ENCODE peak calls at places on chromosome 17, in nine cellular contexts. P is pancreas; M is gastrocnemius medialis; W is lower leg skin; Z is suprapubic skin; Q is CD8-positive, alpha-beta T cell; B is tibial artery; F is transverse colon; K is AG09309. O is an unnamed sample.

GRCh38 chr17:75842963-75843576 is 1.1 kb downstream of the UNC13D start:
- DNase-seq in F (no peak), M (no peak), Z (no peak), K (no peak), B (no peak), Q (no peak), P (no peak), W (no peak), O (no peak)

GRCh38 chr17:82357394-82357793 is 1.7 kb upstream of the TEX19 start:
- DNase-seq in K (no peak), P (no peak), M (no peak), Z (no peak), F (no peak), W (no peak), Q (no peak), B (no peak), O (no peak)

GRCh38 chr17:45784583-45785372 is 658 bp downstream of the CRHR1 start:
- DNase-seq in F (no peak), Q (no peak), Z (no peak), B (no peak), W (peak), K (no peak), P (peak), M (no peak), O (no peak)

GRCh38 chr17:82062076-82062983 is 3.3 kb downstream of the DUS1L start:
- DNase-seq in M (no peak), Q (no peak), F (no peak), W (no peak), K (no peak), Z (no peak), P (no peak), B (no peak), O (no peak)

GRCh38 chr17:79038545-79039135 is 14.7 kb downstream of the C1QTNF1 start:
- DNase-seq in M (no peak), F (no peak), W (peak), K (peak), P (peak), B (peak), Q (no peak), Z (peak), O (peak)

GRCh38 chr17:14616508-14616907 is 315.6 kb downstream of the HS3ST3B1 start:
- DNase-seq in F (no peak), Z (no peak), K (peak), B (no peak), M (no peak), P (no peak), W (no peak), Q (no peak), O (no peak)

GRCh38 chr17:32943206-32943605 is 15.3 kb downstream of the TMEM98 start:
- DNase-seq in P (no peak), Q (no peak), K (no peak), B (no peak), F (no peak), Z (no peak), W (no peak), M (no peak), O (no peak)

GRCh38 chr17:10652984-10653680 is 4.0 kb downstream of the MYH3 start:
- DNase-seq in M (no peak), F (no peak), W (no peak), P (no peak), Q (no peak), K (no peak), Z (no peak), B (no peak), O (no peak)

GRCh38 chr17:41919165-41919817 is 540 bp upstream of the ACLY start:
- DNase-seq in K (peak), P (no peak), W (no peak), Q (no peak), F (no peak), Z (no peak), B (peak), M (peak), O (no peak)

GRCh38 chr17:57518587-57519118 is 226.4 kb downstream of the CCDC182 start:
- DNase-seq in K (no peak), Z (no peak), Q (no peak), M (peak), B (no peak), P (no peak), F (no peak), W (no peak), O (no peak)

GRCh38 chr17:29613371-29613837 is 9.3 kb downstream of the CORO6 start:
- DNase-seq in W (peak), M (peak), Q (peak), P (peak), Z (peak), B (peak), K (no peak), F (peak), O (peak)

GRCh38 chr17:17748179-17748578 is 66.9 kb downstream of the RAI1 start:
- DNase-seq in W (no peak), B (no peak), Z (no peak), Q (no peak), K (no peak), P (no peak), M (no peak), F (no peak), O (no peak)

GRCh38 chr17:17748604-17749003 is 67.3 kb downstream of the RAI1 start:
- DNase-seq in F (no peak), W (no peak), M (no peak), B (no peak), P (no peak), K (no peak), Z (no peak), Q (no peak), O (no peak)

GRCh38 chr17:17744116-17744515 is 62.9 kb downstream of the RAI1 start:
- DNase-seq in B (no peak), Q (no peak), F (no peak), M (no peak), Z (no peak), K (no peak), P (no peak), W (no peak), O (no peak)

GRCh38 chr17:17743391-17744112 is 62.3 kb downstream of the RAI1 start:
- DNase-seq in Z (no peak), W (no peak), F (no peak), B (no peak), M (no peak), K (no peak), P (no peak), Q (no peak), O (no peak)

DNA sequence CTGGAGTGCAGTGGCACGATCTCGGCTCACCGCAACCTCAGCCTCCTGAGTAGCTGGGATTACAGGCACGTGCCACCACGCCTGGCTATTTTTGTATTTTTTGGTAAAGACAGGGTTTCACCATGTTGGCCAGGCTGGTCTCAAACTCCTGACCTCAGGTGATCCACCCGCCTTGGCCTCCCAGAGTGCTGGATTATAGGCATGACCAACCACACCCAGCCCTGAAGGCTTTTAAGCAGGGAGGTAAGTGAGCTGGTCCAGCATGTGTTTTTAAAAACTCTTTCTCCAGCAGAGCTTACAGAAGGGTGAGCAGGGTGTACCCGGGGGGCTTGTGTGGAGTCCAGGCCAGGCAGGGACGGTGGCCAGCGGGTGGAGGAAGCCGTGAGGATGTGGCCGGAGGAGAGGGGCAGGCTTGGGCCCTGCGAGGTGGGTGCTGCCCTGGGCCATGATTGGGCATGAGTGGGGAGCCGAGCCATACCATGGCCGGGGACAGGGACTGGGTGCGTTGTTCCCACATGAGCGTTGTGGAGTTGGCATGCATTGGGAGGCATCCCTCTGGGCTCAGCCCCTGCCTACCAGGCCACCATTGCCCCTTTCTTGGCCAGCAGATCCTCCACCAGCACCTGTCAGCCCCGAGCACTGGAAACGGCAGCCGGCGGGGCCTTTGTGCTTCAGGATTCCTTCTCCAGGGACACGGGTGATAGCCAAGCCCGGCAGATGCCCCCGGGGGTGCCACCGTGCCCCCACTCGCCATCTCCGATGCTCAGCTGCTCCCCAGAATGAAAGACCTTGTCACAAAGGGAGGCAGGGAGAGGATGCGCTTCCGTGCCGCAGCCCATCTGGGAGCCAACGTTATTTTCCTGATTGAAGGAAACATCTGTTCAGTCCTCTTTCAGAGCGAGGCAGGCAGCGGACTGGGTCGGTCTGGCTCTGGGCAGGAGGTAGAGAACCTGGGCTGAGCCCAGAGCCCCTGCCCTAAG is 64.5 kb downstream of the RAI1 start:
- DNase-seq in M (no peak), Q (no peak), W (no peak), F (no peak), K (no peak), P (no peak), B (no peak), Z (no peak), O (no peak)
- H3K4me3 ChIP-seq in M (no peak), Q (no peak), W (no peak), F (no peak), K (no peak), P (no peak), B (no peak), Z (no peak), O (no peak)

GRCh38 chr17:44565866-44566443 is 8.7 kb downstream of the FZD2 start:
- DNase-seq in F (no peak), K (no peak), B (no peak), M (no peak), Z (no peak), P (no peak), W (no peak), Q (no peak), O (no peak)
- TF ChIP-seq CTCF in F (no peak), K (peak), B (no peak), M (no peak), Z (no peak), P (no peak), W (no peak), Q (no peak), O (no peak)

GRCh38 chr17:37101306-37101705 is 152.6 kb downstream of the AATF start:
- DNase-seq in F (no peak), Q (no peak), Z (no peak), K (no peak), P (no peak), M (no peak), W (no peak), B (no peak), O (no peak)

GRCh38 chr17:37106049-37106448 is 157.3 kb downstream of the AATF start:
- DNase-seq in B (no peak), Q (no peak), Z (no peak), F (no peak), M (no peak), K (no peak), W (no peak), P (no peak), O (no peak)

GRCh38 chr17:37100231-37100630 is 151.5 kb downstream of the AATF start:
- DNase-seq in B (no peak), M (no peak), K (no peak), P (no peak), F (no peak), W (no peak), Z (no peak), Q (no peak), O (no peak)

GRCh38 chr17:37098910-37099664 is 150.3 kb downstream of the AATF start:
- DNase-seq in Q (no peak), K (peak), F (no peak), P (no peak), Z (no peak), M (no peak), B (no peak), W (no peak), O (no peak)

DNA sequence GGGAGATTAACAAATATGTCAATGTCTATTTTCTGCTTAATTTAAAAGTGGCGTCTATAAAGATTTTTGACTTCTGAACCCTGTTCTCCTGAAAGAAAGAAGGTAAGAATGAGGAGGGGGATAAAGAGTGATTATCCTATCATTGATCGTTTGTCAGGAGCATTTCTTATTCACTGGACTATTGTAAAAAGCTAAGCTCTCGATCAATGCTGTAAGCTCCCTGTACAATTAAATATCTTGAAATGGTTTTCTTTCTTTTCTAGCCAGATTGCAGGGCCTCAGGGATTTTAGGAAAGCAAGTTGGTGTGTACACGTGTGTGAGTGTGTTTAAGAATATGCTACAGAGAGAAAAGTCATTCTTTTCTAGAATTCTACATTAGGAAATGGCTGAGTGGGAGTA is 154.4 kb downstream of the AATF start:
- DNase-seq in Q (no peak), B (no peak), P (no peak), K (no peak), F (no peak), W (no peak), Z (no peak), M (no peak), O (no peak)
- H3K4me3 ChIP-seq in Q (no peak), B (no peak), P (no peak), K (no peak), F (no peak), W (no peak), Z (no peak), M (no peak), O (no peak)

GRCh38 chr17:38611872-38612376 is 6.2 kb upstream of the SRCIN1 start:
- DNase-seq in F (no peak), B (no peak), W (no peak), Z (no peak), K (no peak), Q (no peak), M (no peak), P (no peak), O (no peak)

GRCh38 chr17:38608648-38609047 is 2.9 kb upstream of the SRCIN1 start:
- DNase-seq in K (no peak), M (no peak), Q (no peak), B (no peak), W (no peak), P (peak), Z (no peak), F (peak), O (no peak)

GRCh38 chr17:38606646-38607611 is 1.2 kb upstream of the SRCIN1 start:
- DNase-seq in Z (no peak), B (no peak), P (peak), W (no peak), K (no peak), Q (no peak), F (no peak), M (no peak), O (no peak)

GRCh38 chr17:38611070-38611786 is 5.5 kb upstream of the SRCIN1 start:
- DNase-seq in Q (no peak), P (no peak), F (no peak), K (no peak), M (no peak), W (no peak), B (no peak), Z (no peak), O (no peak)

DNA sequence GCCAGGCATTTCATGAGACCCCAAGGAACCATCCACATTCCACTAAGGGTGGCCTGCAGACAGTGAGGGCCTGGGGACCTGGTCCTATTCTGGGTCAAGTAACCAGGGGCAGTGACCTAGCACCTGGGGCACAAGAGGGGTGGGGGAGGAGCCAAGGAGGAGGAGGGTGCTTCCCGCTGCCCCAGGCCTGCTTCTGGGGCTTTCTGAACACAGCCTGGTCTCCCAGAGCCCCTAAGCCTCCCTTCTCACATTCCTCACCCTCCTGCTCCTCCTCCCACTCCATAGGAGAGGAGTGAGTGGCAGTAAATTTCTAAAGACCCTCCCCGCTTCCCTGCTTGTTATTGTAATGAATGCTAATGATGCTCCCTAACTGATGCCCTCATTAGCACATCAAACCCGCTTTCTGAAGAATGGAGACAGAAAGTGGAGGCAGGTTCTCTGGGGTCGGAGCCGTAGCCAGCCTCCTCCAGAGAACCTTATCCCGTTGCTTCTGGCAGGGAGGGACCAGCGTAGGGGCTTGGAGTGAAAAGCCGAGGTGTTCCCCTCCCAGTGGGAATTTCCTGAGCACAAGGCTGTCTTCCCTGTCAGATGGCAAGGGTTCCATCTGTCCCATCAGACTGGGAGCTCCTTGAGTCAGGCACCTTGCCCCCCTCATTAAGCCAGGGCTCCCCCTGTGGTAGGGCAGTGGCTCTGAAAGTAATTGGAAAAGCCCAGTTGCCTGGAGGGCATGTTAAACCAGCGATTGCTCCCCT is 3.7 kb upstream of the SRCIN1 start:
- DNase-seq in P (no peak), F (no peak), Z (no peak), M (no peak), B (no peak), Q (no peak), W (no peak), K (no peak), O (no peak)
- TF ChIP-seq CTCF in P (no peak), F (no peak), Z (no peak), M (no peak), B (no peak), Q (no peak), W (no peak), K (no peak), O (no peak)

GRCh38 chr17:1714980-1715802 is 5.0 kb upstream of the TLCD2 start:
- DNase-seq in Q (no peak), W (peak), B (peak), F (peak), Z (peak), K (peak), M (peak), P (peak), O (peak)

GRCh38 chr17:1714488-1714979 is 4.4 kb upstream of the TLCD2 start:
- DNase-seq in M (peak), B (peak), K (peak), W (peak), F (peak), Z (peak), Q (no peak), P (peak), O (peak)

GRCh38 chr17:1712271-1712670 is 2.1 kb upstream of the TLCD2 start:
- DNase-seq in B (no peak), K (no peak), Z (no peak), Q (no peak), F (no peak), P (no peak), M (no peak), W (no peak), O (no peak)

GRCh38 chr17:1713160-1713877 is 3.1 kb upstream of the TLCD2 start:
- DNase-seq in K (no peak), M (no peak), Z (no peak), F (no peak), P (no peak), B (no peak), Q (no peak), W (no peak), O (no peak)

GRCh38 chr17:1713878-1714487 is 3.8 kb upstream of the TLCD2 start:
- DNase-seq in Z (peak), M (no peak), F (peak), Q (no peak), P (no peak), W (peak), B (no peak), K (no peak), O (peak)
- H3K4me3 ChIP-seq in Z (peak), M (peak), F (peak), Q (no peak), P (no peak), W (no peak), B (peak), K (peak), O (peak)

DNA sequence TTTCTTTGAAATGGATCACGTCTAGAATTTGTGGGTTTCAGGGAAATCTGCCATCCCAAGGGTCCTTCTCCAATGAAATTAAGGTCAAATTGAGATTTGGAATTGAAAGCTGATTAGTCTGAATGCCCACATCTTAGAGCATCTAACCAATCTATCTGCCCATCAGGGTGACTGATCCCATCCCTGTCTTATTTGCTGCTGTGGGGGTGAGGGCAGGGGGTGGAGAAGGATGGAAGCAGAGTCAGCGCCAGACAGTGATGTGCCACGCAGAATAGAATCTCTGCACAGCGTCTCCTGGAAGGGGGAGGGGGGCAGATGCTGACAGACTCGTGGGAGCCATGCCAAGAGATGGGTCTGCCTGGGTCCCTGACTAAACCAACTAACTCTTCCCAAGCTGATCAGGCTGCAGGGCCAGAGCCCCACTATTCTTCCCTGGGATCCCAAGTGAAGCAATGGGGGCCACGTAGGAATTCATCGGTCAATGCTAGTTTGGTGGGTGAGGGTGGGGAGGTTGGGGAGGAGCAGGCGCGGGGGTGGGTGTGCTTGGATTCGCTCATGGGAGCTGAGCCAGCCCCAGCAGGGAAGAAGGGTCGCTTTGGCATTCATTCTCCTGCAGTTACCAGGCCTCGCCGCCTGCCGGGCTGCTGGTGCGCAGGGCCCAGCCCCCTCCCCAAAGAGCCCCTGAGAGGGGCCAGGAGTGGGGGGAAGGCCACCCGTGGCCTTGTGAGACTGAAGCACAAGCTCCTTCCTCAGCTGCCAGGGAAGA is 32.2 kb downstream of the CDK5RAP3 start:
- DNase-seq in B (no peak), Q (no peak), F (no peak), Z (no peak), K (no peak), W (no peak), P (no peak), M (no peak), O (no peak)
- TF ChIP-seq CTCF in B (no peak), Q (no peak), F (no peak), Z (no peak), K (no peak), W (no peak), P (no peak), M (no peak), O (no peak)

GRCh38 chr17:59425085-59425901 is 93.8 kb downstream of the YPEL2 start:
- DNase-seq in Z (peak), F (peak), P (no peak), Q (no peak), B (peak), W (peak), K (no peak), M (peak), O (peak)
- H3K4me3 ChIP-seq in Z (no peak), F (no peak), P (no peak), Q (no peak), B (peak), W (no peak), K (no peak), M (peak), O (peak)

GRCh38 chr17:2282297-2282873 is 21.2 kb downstream of the SMG6 start:
- DNase-seq in Z (no peak), F (no peak), K (peak), Q (no peak), M (no peak), W (no peak), P (no peak), B (peak), O (no peak)
- TF ChIP-seq CTCF in Z (peak), F (peak), K (peak), Q (peak), M (no peak), W (no peak), P (peak), B (peak), O (peak)

O was measured in coronary artery.